ENCODE peak calls at places on chromosomes 13 and 19, in five cellular contexts. Q is IMR-90, T is left lung, V is RWPE1, J is cardiac muscle cell. I is an unnamed sample.

GRCh38 chr13:41463823-41464602 is 6.7 kb downstream of the RGCC start:
- DNase-seq in J (no peak), V (no peak), T (no peak), Q (no peak), I (no peak)

GRCh38 chr13:33132644-33133440 is 116.6 kb downstream of the KL start:
- DNase-seq in T (no peak), Q (peak), J (peak), V (no peak), I (no peak)

GRCh38 chr19:50695251-50696064 is 24.1 kb downstream of the SHANK1 start:
- DNase-seq in Q (no peak), V (peak), T (no peak), J (peak), I (no peak)

GRCh38 chr19:46221981-46222610 is 7.4 kb upstream of the IGFL1 start:
- DNase-seq in T (peak), Q (peak), V (peak), J (peak), I (no peak)

GRCh38 chr19:38850231-38850975 is 617 bp upstream of the HNRNPL start:
- DNase-seq in T (peak), Q (peak), V (peak), J (peak), I (peak)

GRCh38 chr13:96925869-96926628 is 68.2 kb downstream of the OXGR1 start:
- DNase-seq in V (no peak), T (no peak), Q (no peak), J (no peak), I (no peak)

GRCh38 chr19:19064811-19065745 is 1.3 kb downstream of the SLC25A42 start:
- DNase-seq in T (no peak), V (peak), Q (no peak), J (peak), I (no peak)

GRCh38 chr19:33373701-33374405 is at the start of gene CEBPG:
- DNase-seq in J (peak), T (no peak), V (peak), Q (peak), I (no peak)

GRCh38 chr13:110023729-110024645 is 237.6 kb upstream of the IRS2 start:
- DNase-seq in T (no peak), V (no peak), Q (peak), J (peak), I (no peak)

GRCh38 chr19:1455336-1456120 is 5.6 kb downstream of the APC2 start:
- DNase-seq in T (no peak), J (peak), V (peak), Q (peak), I (no peak)

GRCh38 chr13:110379905-110380341 is 72.8 kb downstream of the COL4A2 start:
- DNase-seq in J (peak), T (no peak), V (no peak), Q (peak), I (no peak)

GRCh38 chr13:44703371-44703770 is 127.2 kb upstream of the TSC22D1 start:
- DNase-seq in Q (peak), V (no peak), J (peak), T (no peak), I (no peak)

GRCh38 chr19:35813043-35813890 is 622 bp upstream of the PRODH2 start:
- DNase-seq in V (no peak), T (no peak), J (no peak), Q (no peak), I (no peak)

GRCh38 chr13:106498158-106498557 is 37.3 kb downstream of the EFNB2 start:
- DNase-seq in T (no peak), Q (no peak), V (no peak), J (no peak), I (no peak)

GRCh38 chr13:80022146-80022545 is 318.8 kb downstream of the SPRY2 start:
- DNase-seq in V (no peak), T (no peak), J (no peak), Q (no peak), I (no peak)

GRCh38 chr19:17121736-17122293 is 46.2 kb downstream of the MYO9B start:
- DNase-seq in T (no peak), J (peak), V (no peak), Q (peak), I (no peak)

GRCh38 chr13:81048026-81048461 is 707.1 kb upstream of the SPRY2 start:
- DNase-seq in V (no peak), J (no peak), Q (no peak), T (no peak), I (no peak)

GRCh38 chr13:65965496-65965895 is 1264.6 kb downstream of the PCDH9 start:
- DNase-seq in Q (peak), J (peak), T (no peak), V (no peak), I (no peak)

GRCh38 chr13:107244241-107244640 is 676.3 kb upstream of the ARGLU1 start:
- DNase-seq in T (no peak), Q (no peak), J (no peak), V (no peak), I (no peak)

GRCh38 chr13:113187263-113187669 is 21.2 kb downstream of the PCID2 start:
- DNase-seq in T (peak), J (peak), V (peak), Q (peak), I (peak)

GRCh38 chr13:92573467-92574057 is 653.0 kb upstream of the GPC6 start:
- DNase-seq in Q (peak), V (no peak), T (no peak), J (peak), I (no peak)

GRCh38 chr19:4571305-4571917 is 11.9 kb upstream of the SEMA6B start:
- DNase-seq in J (peak), T (no peak), Q (no peak), V (no peak), I (no peak)

GRCh38 chr13:33611016-33611805 is 206.7 kb upstream of the RFC3 start:
- DNase-seq in V (no peak), T (peak), J (peak), Q (peak), I (no peak)

GRCh38 chr19:30406220-30406944 is 34.2 kb downstream of the ZNF536 start:
- DNase-seq in V (no peak), T (no peak), Q (no peak), J (no peak), I (no peak)

GRCh38 chr19:56091066-56091490 is 30.0 kb downstream of the ZNF787 start:
- DNase-seq in J (peak), T (no peak), Q (peak), V (peak), I (no peak)
- H3K27ac ChIP-seq in J (no peak), T (peak), Q (no peak), V (peak), I (peak)

GRCh38 chr19:6738726-6739389 is 622 bp upstream of the TRIP10 start:
- DNase-seq in J (no peak), T (no peak), Q (peak), V (no peak), I (peak)

GRCh38 chr19:6736917-6737283 is 480 bp downstream of the GPR108 start:
- DNase-seq in Q (no peak), T (no peak), J (no peak), V (no peak), I (no peak)

GRCh38 chr19:6739390-6739883 is at the start of gene TRIP10:
- DNase-seq in V (peak), J (peak), T (peak), Q (peak), I (no peak)

GRCh38 chr19:6737284-6737872 is at the start of gene GPR108:
- DNase-seq in J (peak), Q (peak), V (peak), T (peak), I (peak)

DNA sequence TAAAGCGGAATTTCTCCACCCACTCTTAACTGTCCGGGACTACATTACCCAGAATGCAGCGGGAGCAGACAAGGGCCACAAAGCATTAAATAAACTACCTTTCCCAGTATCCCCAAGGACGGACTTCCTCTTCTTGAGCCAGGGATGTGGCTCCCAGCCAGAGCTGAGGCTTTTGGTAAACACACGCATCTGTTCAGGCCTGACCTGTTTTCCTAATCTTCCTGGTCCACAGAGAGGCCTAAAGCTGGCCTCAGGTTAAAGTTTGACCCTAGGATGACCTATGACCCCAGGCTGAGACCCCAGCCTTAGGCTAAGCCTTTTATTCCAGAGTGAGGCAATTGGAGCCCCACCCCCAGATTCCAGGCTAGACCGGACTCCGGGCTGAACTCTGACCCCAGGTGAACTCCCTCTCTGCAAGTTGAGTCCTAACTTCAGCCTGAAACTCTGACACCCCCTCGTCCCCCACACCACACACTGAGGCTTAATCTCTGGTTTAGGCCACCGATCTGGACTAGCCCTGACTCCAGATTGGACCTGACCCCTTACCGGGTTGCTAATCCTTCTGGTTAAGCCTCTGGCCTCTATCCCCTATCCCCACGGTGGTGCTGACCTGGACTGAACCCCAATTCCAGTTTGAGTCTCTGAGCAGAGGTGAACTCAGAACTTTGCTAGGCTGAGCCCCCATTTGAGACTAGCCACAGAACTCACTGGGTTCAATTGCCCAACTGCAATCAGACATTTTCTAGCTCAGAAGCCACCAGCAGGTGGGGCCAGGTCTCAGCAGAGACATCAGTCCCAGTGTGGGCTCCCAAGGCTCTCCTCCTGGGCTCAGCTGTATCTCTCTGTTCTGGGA is 719 bp upstream of the GPR108 start:
- DNase-seq in T (peak), V (peak), J (peak), Q (peak), I (peak)
- TF ChIP-seq CTCF in T (peak), V (peak), J (peak), Q (peak), I (peak)

DNA sequence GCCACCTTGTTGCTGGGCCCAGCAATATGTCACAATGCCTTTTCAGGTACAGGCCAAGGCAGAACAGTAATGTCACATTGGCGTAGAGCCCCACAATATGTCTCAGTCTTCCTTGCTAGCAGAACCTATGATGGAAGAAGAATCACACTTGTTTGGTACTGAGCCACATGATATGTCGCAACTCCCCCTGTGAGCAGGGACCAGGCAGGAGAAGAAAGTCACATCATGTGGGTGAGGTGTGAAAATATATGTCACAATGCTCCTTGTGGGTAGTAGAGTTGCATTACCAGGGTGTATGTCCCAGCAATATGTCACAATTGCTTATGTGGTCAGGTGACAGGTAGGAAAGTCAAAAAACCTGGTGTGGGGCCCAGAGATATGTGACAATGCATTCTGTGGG is 7.1 kb upstream of the ZNF91 start:
- DNase-seq in Q (no peak), V (no peak), T (no peak), J (no peak), I (no peak)
- H3K27ac ChIP-seq in Q (no peak), V (no peak), T (no peak), J (no peak), I (peak)

GRCh38 chr13:28637714-28638355 is 21.1 kb upstream of the POMP start:
- DNase-seq in T (no peak), Q (no peak), V (no peak), J (no peak), I (no peak)
- TF ChIP-seq CTCF in T (no peak), Q (no peak), V (no peak), J (no peak), I (no peak)

DNA sequence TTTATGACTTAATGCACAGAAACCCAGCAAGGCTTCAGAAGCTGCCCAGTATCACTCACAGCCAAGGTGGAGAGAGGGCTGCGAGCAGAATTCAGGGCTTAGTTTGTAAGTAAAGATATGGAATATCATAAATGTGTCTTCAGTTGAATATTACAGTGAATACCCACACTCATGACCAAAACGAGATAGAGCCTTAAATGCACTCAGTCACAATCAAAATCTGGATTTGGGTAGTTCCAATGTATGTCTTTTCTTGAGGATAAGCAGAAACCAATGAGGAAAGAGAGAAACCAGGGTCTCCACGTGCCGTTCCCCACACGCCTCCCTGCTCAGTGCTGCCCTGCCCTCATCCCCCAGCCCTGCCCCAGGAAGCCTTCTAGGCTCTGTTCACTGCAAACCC is 94.9 kb downstream of the ZIC5 start:
- DNase-seq in T (no peak), Q (no peak), V (no peak), J (no peak), I (no peak)
- H3K27ac ChIP-seq in T (no peak), Q (no peak), V (no peak), J (no peak), I (no peak)

DNA sequence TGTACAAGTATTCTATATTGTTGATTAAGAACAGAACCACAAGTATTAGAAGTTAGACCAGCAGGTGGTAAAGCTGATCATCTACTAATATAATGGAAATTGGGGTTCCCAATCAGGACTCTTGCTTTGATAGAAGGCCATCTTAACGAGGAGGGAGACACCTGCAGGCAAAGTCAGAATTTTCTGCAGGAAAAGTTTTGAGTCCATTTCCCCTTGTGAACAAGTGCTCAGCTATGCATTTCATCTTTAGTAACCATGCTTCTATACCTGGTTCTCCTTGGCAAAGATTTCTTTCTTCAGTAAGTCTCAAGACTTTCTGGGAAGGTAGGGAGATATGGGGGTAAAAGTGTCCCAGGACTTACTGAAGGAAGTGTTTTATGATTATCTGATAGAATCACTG is 36.1 kb upstream of the USPL1 start:
- DNase-seq in T (no peak), V (peak), J (peak), Q (peak), I (no peak)
- TF ChIP-seq CTCF in T (no peak), V (peak), J (peak), Q (peak), I (no peak)

I was measured in suprapubic skin.